ENCODE peak calls at places on chromosomes 6 and 20, in ten cellular contexts. Y, Z, J, C, E, O, F, T, D and P are unnamed samples.
A peak's percentile ranks its signal among the peaks of the same experiment; 100 is the strongest.

GRCh38 chr6:86412063-86412462 is 525.3 kb upstream of the HTR1E start:
- DNase-seq in Y (no peak), Z (no peak), J (no peak), C (no peak), E (no peak), O (no peak), F (no peak), T (no peak), D (no peak), P (no peak)

GRCh38 chr20:58900292-58900931 is 47.9 kb downstream of the GNAS start:
- DNase-seq in Y (no peak), Z (no peak), J (no peak), C (no peak), E (no peak), O (no peak), F (no peak), T (no peak), D (no peak), P (no peak)

GRCh38 chr6:14676084-14676483 is 558.5 kb downstream of the CD83 start:
- DNase-seq in Y (no peak), Z (no peak), J (no peak), C (no peak), E (no peak), O (no peak), F (no peak), T (no peak), D (no peak), P (no peak)

GRCh38 chr20:61331542-61331941 is 79.5 kb downstream of the CDH4 start:
- DNase-seq in Y (peak; percentile 95), Z (peak; percentile 32), J (no peak), C (no peak), E (no peak), O (no peak), F (no peak), T (no peak), D (no peak), P (peak; percentile 24)

GRCh38 chr6:2791124-2792050 is 26.2 kb downstream of the WRNIP1 start:
- DNase-seq in Y (no peak), Z (peak; percentile 77), J (peak; percentile 83), C (peak; percentile 77), E (peak; percentile 41), O (peak; percentile 76), F (peak; percentile 67), T (no peak), D (peak; percentile 74), P (no peak)

GRCh38 chr6:126188271-126188909 is 151.5 kb upstream of the CENPW start:
- DNase-seq in Y (no peak), Z (no peak), J (no peak), C (no peak), E (no peak), O (no peak), F (no peak), T (no peak), D (no peak), P (no peak)

GRCh38 chr20:34042286-34042685 is 48.6 kb downstream of the RALY start:
- DNase-seq in Y (no peak), Z (no peak), J (no peak), C (no peak), E (no peak), O (no peak), F (no peak), T (no peak), D (no peak), P (no peak)

GRCh38 chr6:170305772-170306323 is 710 bp upstream of the FAM120B start:
- DNase-seq in Y (no peak), Z (no peak), J (no peak), C (no peak), E (no peak), O (no peak), F (no peak), T (no peak), D (no peak), P (no peak)

GRCh38 chr20:31693402-31693801 is 29.3 kb downstream of the BCL2L1 start:
- DNase-seq in Y (no peak), Z (no peak), J (no peak), C (no peak), E (no peak), O (no peak), F (no peak), T (no peak), D (no peak), P (no peak)

GRCh38 chr20:31698243-31698802 is 24.3 kb downstream of the BCL2L1 start:
- DNase-seq in Y (no peak), Z (no peak), J (no peak), C (no peak), E (no peak), O (no peak), F (no peak), T (no peak), D (no peak), P (no peak)

GRCh38 chr20:31693987-31694661 is 28.5 kb downstream of the BCL2L1 start:
- DNase-seq in Y (no peak), Z (no peak), J (no peak), C (no peak), E (no peak), O (no peak), F (no peak), T (peak; percentile 52), D (no peak), P (no peak)

GRCh38 chr20:31694842-31695593 is 27.6 kb downstream of the BCL2L1 start:
- DNase-seq in Y (no peak), Z (no peak), J (no peak), C (no peak), E (no peak), O (no peak), F (no peak), T (no peak), D (no peak), P (no peak)

DNA sequence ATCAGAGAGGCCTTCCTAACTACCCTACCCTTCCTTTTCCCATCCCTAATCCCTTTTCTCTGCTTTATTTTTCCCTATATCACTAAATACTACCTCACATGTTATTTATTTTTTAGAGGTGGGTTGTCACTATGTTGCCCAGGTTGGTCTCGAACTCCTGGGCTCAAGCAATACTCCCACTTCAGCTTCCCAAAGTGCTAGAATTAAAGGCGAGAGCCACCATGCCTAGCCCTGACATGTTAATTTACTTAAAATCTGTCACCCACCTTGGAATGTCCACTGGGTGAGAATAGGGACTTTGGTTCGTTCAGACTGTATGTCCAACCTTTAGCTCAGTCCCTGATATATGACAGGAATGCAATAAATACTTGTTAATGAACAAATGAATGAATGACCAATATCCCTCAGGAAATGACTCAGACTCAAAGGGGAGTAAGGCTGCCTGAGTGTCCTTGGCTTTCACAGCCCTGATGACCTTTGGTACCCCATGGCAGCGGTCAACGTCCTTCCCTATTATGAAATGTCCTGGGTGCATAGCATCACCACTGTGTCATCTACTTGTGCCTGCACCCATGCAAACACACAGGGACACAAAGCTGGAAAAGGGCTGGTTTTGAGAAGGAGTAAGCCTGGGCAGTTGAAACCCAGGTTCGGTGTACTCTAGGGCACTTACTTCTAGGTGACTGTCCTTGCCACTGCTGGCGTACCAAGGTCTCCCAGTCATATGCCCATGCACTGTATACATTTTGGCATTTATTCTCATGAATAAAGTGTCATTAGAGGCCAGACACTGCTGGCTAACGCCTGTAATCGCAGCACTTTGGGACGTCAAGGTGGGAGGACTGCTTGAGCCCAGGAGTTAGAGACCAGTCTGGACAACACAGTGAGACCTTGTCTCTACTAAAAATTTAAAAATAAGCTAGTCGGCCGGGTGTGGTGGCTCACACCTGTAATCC is 26.5 kb downstream of the BCL2L1 start:
- DNase-seq in Y (no peak), Z (no peak), J (no peak), C (peak; percentile 55), E (no peak), O (no peak), F (no peak), T (no peak), D (no peak), P (peak; percentile 78)
- H3K27ac ChIP-seq in Y (peak overlapping the region; percentile 53), Z (no peak overlapping the region), J (peak overlapping the region; percentile 28), C (peak overlapping the region; percentile 83), E (peak overlapping the region; percentile 94), O (peak overlapping the region; percentile 98), F (no peak overlapping the region), T (no peak overlapping the region), D (peak overlapping the region; percentile 59), P (peak overlapping the region; percentile 89)

DNA sequence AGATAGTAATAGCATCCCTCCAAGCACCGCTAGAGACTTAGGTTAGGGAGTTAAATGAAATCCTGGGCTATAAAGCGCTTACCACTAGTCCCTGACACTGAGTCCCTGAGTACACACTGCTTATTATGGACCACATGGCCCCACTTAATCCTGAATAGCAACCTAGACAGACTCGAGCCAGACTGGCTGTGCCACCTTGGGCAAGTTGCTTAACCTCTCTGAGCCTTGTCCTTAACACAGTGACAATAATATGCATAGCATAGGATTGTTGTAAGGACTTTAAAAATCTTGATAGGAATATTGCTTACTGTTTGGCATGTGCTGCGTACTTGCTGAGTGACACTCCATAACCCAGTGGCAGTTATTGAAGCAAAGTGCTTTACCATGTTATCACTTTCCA is 125.6 kb upstream of the SASH1 start:
- DNase-seq in Y (no peak), Z (no peak), J (no peak), C (no peak), E (no peak), O (no peak), F (no peak), T (no peak), D (no peak), P (no peak)
- H3K27me3 ChIP-seq in Y (no peaks in the 10 kb centered on the region), Z (no peaks in the 10 kb centered on the region), J (no peaks in the 10 kb centered on the region), C (no peaks in the 10 kb centered on the region), E (no peaks in the 10 kb centered on the region), O (no peaks in the 10 kb centered on the region), F (no peaks in the 10 kb centered on the region), T (no peaks in the 10 kb centered on the region), D (peaks cover 9% of the 10 kb centered on the region), P (no peaks in the 10 kb centered on the region)

DNA sequence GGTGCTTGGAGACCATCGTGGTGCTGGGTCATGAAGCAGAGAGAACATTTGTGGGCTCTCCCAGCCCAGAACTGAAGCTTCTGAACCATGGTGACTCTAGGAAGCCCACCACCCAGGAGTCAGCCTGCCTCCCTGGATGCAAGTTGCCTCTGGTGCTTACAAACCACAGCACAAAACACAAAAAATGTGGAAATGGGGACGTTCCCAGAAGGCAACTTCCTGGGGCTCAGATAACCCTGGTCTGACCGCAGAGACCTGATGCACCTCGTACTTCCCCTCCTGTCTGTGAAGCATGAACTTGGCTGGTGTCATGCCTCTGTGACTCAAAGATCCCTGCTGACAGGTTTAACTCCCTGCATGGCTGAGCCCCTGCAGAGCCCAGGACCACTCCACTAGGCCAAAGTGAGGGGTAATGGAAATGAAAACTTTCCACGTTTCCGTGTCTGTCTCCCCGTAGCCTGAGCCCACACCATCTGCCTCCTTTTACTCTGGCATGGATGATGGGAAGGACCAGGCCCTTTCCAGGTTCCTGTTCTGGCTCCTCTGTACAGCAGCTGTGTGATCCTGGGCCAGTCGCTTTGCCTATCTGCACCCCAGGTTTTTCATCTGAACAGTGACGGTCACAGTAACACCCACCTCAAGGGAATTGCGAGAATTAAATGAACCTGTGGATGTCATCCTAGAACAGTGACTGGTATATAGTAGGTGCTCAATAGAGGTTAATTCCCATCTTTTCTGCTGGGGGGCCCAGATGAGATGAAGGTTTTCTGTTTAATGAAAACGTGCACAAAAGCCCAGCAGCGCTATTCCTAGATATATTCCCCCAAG is 57.7 kb downstream of the PPP1R16B start:
- DNase-seq in Y (no peak), Z (no peak), J (no peak), C (peak; percentile 44), E (no peak), O (no peak), F (no peak), T (no peak), D (no peak), P (no peak)
- TF ChIP-seq EP300 in Y (no peak), Z (no peak), J (no peak), C (no peak), E (no peak), O (no peak), F (no peak), T (no peak), D (no peak), P (no peak)

GRCh38 chr6:17705428-17705777 is 1.3 kb downstream of the NUP153 start:
- DNase-seq in Y (no peak), Z (peak; percentile 69), J (peak; percentile 79), C (peak; percentile 25), E (no peak), O (peak; percentile 38), F (peak; percentile 73), T (no peak), D (peak; percentile 61), P (no peak)

GRCh38 chr6:17709476-17709875 is 2.8 kb upstream of the NUP153 start:
- DNase-seq in Y (no peak), Z (no peak), J (no peak), C (no peak), E (no peak), O (no peak), F (no peak), T (no peak), D (no peak), P (no peak)

GRCh38 chr6:17705778-17706579 is 746 bp downstream of the NUP153 start:
- DNase-seq in Y (peak; percentile 93), Z (peak; percentile 75), J (peak; percentile 81), C (peak; percentile 75), E (peak; percentile 19), O (peak; percentile 65), F (peak; percentile 66), T (peak; percentile 75), D (no peak), P (peak; percentile 93)

GRCh38 chr6:17706580-17707370 is at the start of gene NUP153:
- DNase-seq in Y (peak; percentile 100), Z (peak; percentile 93), J (peak; percentile 99), C (peak; percentile 100), E (peak; percentile 98), O (peak; percentile 100), F (peak; percentile 99), T (peak; percentile 100), D (peak; percentile 96), P (peak; percentile 100)

GRCh38 chr6:17707371-17707651 is 586 bp upstream of the NUP153 start:
- DNase-seq in Y (no peak), Z (no peak), J (no peak), C (no peak), E (no peak), O (no peak), F (no peak), T (no peak), D (no peak), P (no peak)
- H3K27ac ChIP-seq in Y (peak overlapping the region; percentile 97), Z (peak overlapping the region; percentile 83), J (peak overlapping the region; percentile 99), C (peak overlapping the region; percentile 95), E (peak overlapping the region; percentile 100), O (peak overlapping the region; percentile 99), F (no peak overlapping the region), T (no peak overlapping the region), D (peak overlapping the region; percentile 98), P (peak overlapping the region; percentile 98)